ENCODE peak calls at places on chromosomes 6 and 20, in seven cellular contexts. B is CD8-positive, alpha-beta T cell; C is epithelial cell of esophagus; U is fibroblast of pulmonary artery; O is BE2C; A is heart left ventricle; Q is choroid plexus epithelial cell. D is an unnamed sample.

GRCh38 chr6:95143408-95144180 is 433.7 kb upstream of the MANEA start:
- DNase-seq in B (no peak), U (no peak), C (no peak), Q (no peak), O (no peak), A (no peak), D (no peak)

GRCh38 chr20:46683939-46684750 is 5.1 kb downstream of the TP53RK start:
- DNase-seq in Q (peak), O (no peak), U (peak), C (peak), B (no peak), A (peak), D (peak)

GRCh38 chr20:59000326-59000725 is 6.7 kb downstream of the CTSZ start:
- DNase-seq in Q (no peak), O (no peak), A (no peak), B (no peak), C (no peak), U (no peak), D (no peak)

GRCh38 chr6:162203287-162203686 is 524.3 kb downstream of the PRKN start:
- DNase-seq in A (peak), O (no peak), C (no peak), B (no peak), U (no peak), Q (no peak), D (no peak)

GRCh38 chr6:48826884-48827701 is 636.0 kb downstream of the MMUT start:
- DNase-seq in C (peak), Q (peak), B (no peak), U (peak), O (no peak), A (no peak), D (peak)

GRCh38 chr20:58228484-58229197 is at the start of gene ANKRD60:
- DNase-seq in B (peak), U (peak), A (no peak), O (peak), Q (peak), C (peak), D (no peak)

GRCh38 chr6:56802570-56802969 is 152.3 kb upstream of the BEND6 start:
- DNase-seq in O (peak), A (no peak), B (no peak), Q (peak), U (peak), C (peak), D (no peak)

GRCh38 chr6:124478906-124479305 is 483.3 kb upstream of the RNF217 start:
- DNase-seq in A (no peak), C (no peak), Q (no peak), O (no peak), U (no peak), B (no peak), D (no peak)

GRCh38 chr20:21944227-21944626 is 238.8 kb downstream of the PAX1 start:
- DNase-seq in C (no peak), O (no peak), A (no peak), U (no peak), B (no peak), Q (no peak), D (no peak)

GRCh38 chr6:144559865-144560603 is 274.9 kb downstream of the UTRN start:
- DNase-seq in Q (peak), C (no peak), U (peak), A (no peak), B (no peak), O (no peak), D (no peak)

GRCh38 chr6:113697642-113698410 is 159.3 kb upstream of the MARCKS start:
- DNase-seq in B (no peak), A (no peak), C (peak), Q (peak), O (no peak), U (peak), D (peak)

GRCh38 chr6:125066964-125067363 is 86.6 kb upstream of the TPD52L1 start:
- DNase-seq in B (peak), C (peak), O (no peak), A (no peak), U (peak), Q (peak), D (peak)

GRCh38 chr20:47198254-47198671 is 158.2 kb downstream of the ZMYND8 start:
- DNase-seq in Q (peak), C (peak), B (no peak), U (no peak), O (no peak), A (no peak), D (no peak)

GRCh38 chr6:53888931-53889330 is 94.1 kb downstream of the LRRC1 start:
- DNase-seq in O (no peak), C (no peak), Q (peak), B (no peak), A (no peak), U (no peak), D (no peak)

GRCh38 chr6:106568518-106568917 is 60.8 kb downstream of the RTN4IP1 start:
- DNase-seq in Q (no peak), B (no peak), A (no peak), C (peak), U (no peak), O (no peak), D (no peak)

GRCh38 chr6:108763931-108764579 is 84.2 kb upstream of the ARMC2 start:
- DNase-seq in C (no peak), Q (no peak), A (no peak), B (no peak), U (no peak), O (no peak), D (no peak)

DNA sequence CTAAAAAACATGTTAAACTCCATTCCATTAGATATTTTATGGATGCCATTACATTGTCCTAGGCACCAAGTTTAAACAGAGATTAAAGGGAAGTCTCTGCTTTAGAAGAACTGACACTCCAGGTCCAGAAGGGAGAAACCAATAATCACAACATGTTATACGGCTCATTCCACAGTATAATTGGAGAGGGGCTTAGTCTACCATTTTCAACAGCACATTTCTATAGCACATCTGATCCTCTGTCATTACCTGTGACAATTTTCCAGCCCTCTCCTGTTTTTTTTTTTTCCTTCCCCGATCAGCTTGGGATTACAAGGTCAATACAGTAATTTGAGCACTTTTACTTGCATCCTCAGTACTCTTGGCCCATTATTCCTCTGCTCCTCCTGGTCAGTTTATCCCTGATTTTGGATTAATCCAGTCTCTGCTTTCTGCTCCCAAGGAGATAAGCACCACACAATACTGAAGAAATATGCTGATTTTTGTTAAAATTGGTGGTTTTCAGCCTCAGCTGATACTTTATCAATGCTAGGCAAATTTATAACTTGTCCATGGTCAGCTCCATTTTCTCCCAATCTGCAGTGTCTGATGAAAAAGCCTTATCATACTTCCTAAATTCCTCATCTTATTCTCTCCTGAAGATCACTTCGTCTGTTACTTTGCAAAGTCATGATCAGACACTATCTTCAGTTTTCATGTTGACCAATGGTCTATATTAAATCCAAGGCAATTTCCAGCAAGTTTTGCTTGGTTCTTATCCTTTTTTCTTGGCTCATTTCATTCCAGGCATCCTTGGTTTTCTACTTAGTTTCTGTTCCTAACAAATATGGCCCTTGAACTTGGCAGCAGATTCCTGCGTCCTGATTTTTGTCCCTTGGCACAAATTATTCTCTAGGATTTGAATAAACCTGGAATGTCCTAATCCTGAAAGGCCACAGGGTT is 30.8 kb upstream of the SYNCRIP start:
- DNase-seq in A (no peak), U (no peak), O (no peak), Q (no peak), B (no peak), C (no peak), D (no peak)
- H3K4me3 ChIP-seq in A (no peak), U (no peak), O (no peak), Q (no peak), B (no peak), C (no peak), D (no peak)

DNA sequence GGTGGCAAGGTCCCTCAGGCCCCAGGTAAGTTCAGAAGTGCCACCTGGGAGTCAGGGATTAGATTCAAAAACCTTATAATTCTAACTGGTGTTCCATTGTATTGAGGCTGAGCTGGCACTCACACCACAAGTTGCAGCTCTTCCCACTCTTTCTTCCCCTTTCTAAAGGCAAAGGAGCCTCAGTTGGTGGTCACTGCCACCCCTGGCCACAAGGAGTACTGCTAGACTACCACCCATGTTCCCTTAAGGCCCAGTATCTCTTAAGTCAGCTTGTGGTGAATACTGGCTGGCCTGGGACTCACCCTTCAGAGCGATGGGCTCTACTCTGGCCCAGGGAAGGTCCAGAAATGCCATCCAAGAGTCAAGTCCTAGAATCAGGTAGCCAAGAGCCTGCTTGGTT is 421.1 kb upstream of the KHDRBS2 start:
- DNase-seq in C (no peak), B (no peak), O (no peak), Q (no peak), A (no peak), U (no peak), D (no peak)
- TF ChIP-seq CTCF in C (no peak), B (no peak), O (peak), Q (no peak), A (no peak), U (no peak), D (no peak)

DNA sequence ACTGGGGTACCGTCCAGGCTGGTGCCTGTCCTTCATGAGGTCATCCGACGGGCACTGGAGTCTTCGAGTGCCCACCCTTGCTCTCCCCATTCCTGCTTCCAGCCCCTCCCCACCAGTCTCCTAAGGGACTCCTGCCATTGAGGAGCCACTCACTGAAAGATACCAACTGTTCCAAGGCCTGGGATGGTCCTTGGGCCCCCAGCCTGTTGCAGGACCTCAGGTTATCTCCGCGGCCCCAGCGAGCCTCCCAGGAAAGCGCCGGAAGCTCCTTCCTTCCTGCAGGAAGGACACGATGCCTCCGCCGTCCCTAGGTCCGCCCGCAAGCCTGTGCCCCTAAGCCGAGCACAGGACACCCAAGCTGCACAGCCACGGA is 1.2 kb downstream of the NKAIN4 start:
- DNase-seq in Q (no peak), U (no peak), O (no peak), A (no peak), C (no peak), B (no peak), D (no peak)
- H3K4me3 ChIP-seq in Q (no peak), U (no peak), O (no peak), A (no peak), C (no peak), B (no peak), D (peak)

DNA sequence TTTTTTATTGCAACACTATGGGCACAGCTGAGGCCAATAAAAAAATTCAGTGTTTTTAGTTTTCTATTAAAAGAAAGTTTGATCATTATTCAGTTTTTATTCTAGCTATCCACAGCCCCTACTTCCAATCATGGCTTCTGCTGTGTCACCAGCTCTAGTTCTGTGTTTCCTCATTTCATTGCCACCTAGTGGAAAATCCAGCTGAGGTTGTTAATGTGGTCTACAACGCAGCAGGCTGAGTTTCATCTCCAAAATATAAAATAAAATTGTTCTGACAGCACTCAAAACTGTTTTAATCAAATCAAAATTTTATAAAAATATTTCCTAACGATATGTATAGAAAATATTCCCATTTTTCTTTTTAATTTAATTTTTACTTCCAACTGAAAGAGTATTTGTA is 13.6 kb downstream of the COL9A1 start:
- DNase-seq in O (no peak), A (no peak), B (no peak), Q (peak), C (no peak), U (no peak), D (no peak)
- TF ChIP-seq CTCF in O (peak), A (no peak), B (no peak), Q (peak), C (peak), U (no peak), D (peak)

GRCh38 chr6:17268114-17268513 is 13.0 kb upstream of the RBM24 start:
- DNase-seq in U (peak), B (no peak), C (peak), O (no peak), Q (peak), A (no peak), D (no peak)
- H3K4me3 ChIP-seq in U (no peak), B (no peak), C (no peak), O (no peak), Q (no peak), A (no peak), D (no peak)

GRCh38 chr20:56625837-56626236 is 3.3 kb upstream of the TFAP2C start:
- DNase-seq in C (no peak), B (no peak), A (no peak), U (no peak), Q (no peak), O (no peak), D (no peak)

GRCh38 chr20:56627122-56628014 is 1.7 kb upstream of the TFAP2C start:
- DNase-seq in Q (no peak), O (no peak), A (no peak), B (no peak), U (no peak), C (no peak), D (no peak)

GRCh38 chr20:56628015-56628872 is 862 bp upstream of the TFAP2C start:
- DNase-seq in B (no peak), Q (peak), U (no peak), C (peak), A (peak), O (no peak), D (no peak)

GRCh38 chr20:56624786-56625681 is 4.1 kb upstream of the TFAP2C start:
- DNase-seq in B (no peak), O (no peak), C (no peak), Q (no peak), A (no peak), U (no peak), D (no peak)

GRCh38 chr20:56626367-56627121 is 2.6 kb upstream of the TFAP2C start:
- DNase-seq in O (peak), C (peak), U (no peak), B (no peak), Q (peak), A (no peak), D (no peak)
- TF ChIP-seq CTCF in O (peak), C (peak), U (peak), B (no peak), Q (peak), A (no peak), D (peak)

DNA sequence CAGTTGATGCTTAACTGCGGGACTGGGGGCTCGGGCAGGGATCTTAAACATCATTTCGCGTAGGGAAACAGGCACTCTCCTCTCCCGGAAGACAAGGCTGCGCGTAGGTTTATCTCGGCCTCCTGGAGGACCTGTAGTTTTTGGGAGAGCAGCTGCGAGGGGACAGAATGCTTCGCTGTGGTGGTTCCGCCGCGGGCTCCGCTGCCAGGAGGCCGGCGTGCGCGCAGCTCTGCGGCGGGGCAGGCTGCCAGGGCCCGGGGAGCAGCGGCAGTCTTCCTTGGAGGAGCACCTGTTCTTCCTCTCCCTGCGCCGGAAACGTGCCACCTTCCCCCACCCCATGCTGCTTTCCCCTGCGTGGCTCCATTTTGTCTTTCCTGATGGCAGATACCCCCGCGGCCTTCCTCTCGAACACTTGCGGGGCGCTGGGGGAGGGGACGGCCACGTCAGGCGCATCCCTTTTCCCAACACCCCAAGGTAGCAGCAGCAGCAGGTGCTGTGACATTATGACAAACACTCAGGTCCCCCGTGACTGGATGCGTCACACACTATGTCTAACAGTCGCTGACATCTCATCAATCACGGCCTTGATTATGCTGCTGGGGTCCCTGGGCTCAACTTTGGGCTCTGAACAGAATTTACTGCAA is 230.7 kb upstream of the BTBD3 start:
- DNase-seq in C (no peak), O (peak), U (peak), B (no peak), Q (peak), A (no peak), D (no peak)
- H3K4me3 ChIP-seq in C (no peak), O (peak), U (peak), B (no peak), Q (peak), A (no peak), D (peak)

GRCh38 chr20:25696384-25697131 is at the start of gene ZNF337:
- DNase-seq in O (peak), C (peak), A (peak), Q (peak), U (peak), B (peak), D (peak)
- TF ChIP-seq CTCF in O (no peak), C (no peak), A (no peak), Q (peak), U (no peak), B (no peak), D (no peak)

GRCh38 chr6:30344191-30344867 is 627 bp upstream of the RPP21 start:
- DNase-seq in B (no peak), A (no peak), C (no peak), Q (no peak), O (no peak), U (no peak), D (no peak)
- H3K4me3 ChIP-seq in B (peak), A (no peak), C (peak), Q (peak), O (peak), U (peak), D (no peak)

D was measured in kidney epithelial cell.